ENCODE peak calls at places on chromosomes 13 and 19, in ten cellular contexts. One of them, this sample, is unnamed.

GRCh38 chr13:50518791-50519201 is 324.7 kb downstream of the DLEU7 start:
- DNase-seq in AG04450: peak
- DNase-seq in brain microvascular endothelial cell: no peak
- DNase-seq in epithelial cell of esophagus: no peak
- DNase-seq in stimulated activated CD4-positive, alpha-beta T cell treated with anti-CD3 and anti-CD28 coated beads, Interleukin-15, amount 100 ng/mL, for 1 hour: no peak
- DNase-seq in NCI-H1092: no peak
- DNase-seq in CMK: no peak
- DNase-seq in CD4-positive, CD25-positive, alpha-beta regulatory T cell: no peak
- DNase-seq in cerebellum: no peak
- DNase-seq in NCI-H345: no peak
- DNase-seq in this sample: peak

GRCh38 chr13:102678339-102679122 is 16.3 kb downstream of the METTL21C start:
- DNase-seq in brain microvascular endothelial cell: no peak
- DNase-seq in AG04450: no peak
- DNase-seq in stimulated activated CD4-positive, alpha-beta T cell treated with anti-CD3 and anti-CD28 coated beads, Interleukin-15, amount 100 ng/mL, for 1 hour: no peak
- DNase-seq in NCI-H345: no peak
- DNase-seq in CD4-positive, CD25-positive, alpha-beta regulatory T cell: no peak
- DNase-seq in CMK: no peak
- DNase-seq in epithelial cell of esophagus: no peak
- DNase-seq in NCI-H1092: no peak
- DNase-seq in cerebellum: no peak
- DNase-seq in this sample: no peak

GRCh38 chr19:18969953-18970659 is 29.1 kb upstream of the HOMER3 start:
- DNase-seq in stimulated activated CD4-positive, alpha-beta T cell treated with anti-CD3 and anti-CD28 coated beads, Interleukin-15, amount 100 ng/mL, for 1 hour: no peak
- DNase-seq in epithelial cell of esophagus: peak
- DNase-seq in NCI-H1092: no peak
- DNase-seq in AG04450: no peak
- DNase-seq in CMK: no peak
- DNase-seq in CD4-positive, CD25-positive, alpha-beta regulatory T cell: no peak
- DNase-seq in brain microvascular endothelial cell: no peak
- DNase-seq in NCI-H345: no peak
- DNase-seq in cerebellum: no peak
- DNase-seq in this sample: no peak

GRCh38 chr13:31699650-31700049 is 39.7 kb upstream of the RXFP2 start:
- DNase-seq in AG04450: no peak
- DNase-seq in NCI-H345: no peak
- DNase-seq in CD4-positive, CD25-positive, alpha-beta regulatory T cell: no peak
- DNase-seq in epithelial cell of esophagus: no peak
- DNase-seq in stimulated activated CD4-positive, alpha-beta T cell treated with anti-CD3 and anti-CD28 coated beads, Interleukin-15, amount 100 ng/mL, for 1 hour: no peak
- DNase-seq in cerebellum: no peak
- DNase-seq in brain microvascular endothelial cell: no peak
- DNase-seq in CMK: no peak
- DNase-seq in NCI-H1092: no peak
- DNase-seq in this sample: no peak

GRCh38 chr19:3146677-3147100 is 10.9 kb downstream of the GNA15 start:
- DNase-seq in cerebellum: no peak
- DNase-seq in NCI-H1092: no peak
- DNase-seq in CMK: no peak
- DNase-seq in brain microvascular endothelial cell: no peak
- DNase-seq in NCI-H345: no peak
- DNase-seq in CD4-positive, CD25-positive, alpha-beta regulatory T cell: peak
- DNase-seq in stimulated activated CD4-positive, alpha-beta T cell treated with anti-CD3 and anti-CD28 coated beads, Interleukin-15, amount 100 ng/mL, for 1 hour: peak
- DNase-seq in AG04450: no peak
- DNase-seq in epithelial cell of esophagus: no peak
- DNase-seq in this sample: no peak

GRCh38 chr13:91305652-91306051 is 41.8 kb upstream of the MIR17HG start:
- DNase-seq in CMK: no peak
- DNase-seq in AG04450: no peak
- DNase-seq in NCI-H345: no peak
- DNase-seq in brain microvascular endothelial cell: no peak
- DNase-seq in cerebellum: no peak
- DNase-seq in NCI-H1092: no peak
- DNase-seq in CD4-positive, CD25-positive, alpha-beta regulatory T cell: no peak
- DNase-seq in epithelial cell of esophagus: no peak
- DNase-seq in stimulated activated CD4-positive, alpha-beta T cell treated with anti-CD3 and anti-CD28 coated beads, Interleukin-15, amount 100 ng/mL, for 1 hour: no peak
- DNase-seq in this sample: no peak

GRCh38 chr19:46491975-46492682 is 3.5 kb downstream of the PNMA8B start:
- DNase-seq in cerebellum: no peak
- DNase-seq in CMK: no peak
- DNase-seq in AG04450: no peak
- DNase-seq in epithelial cell of esophagus: no peak
- DNase-seq in brain microvascular endothelial cell: no peak
- DNase-seq in stimulated activated CD4-positive, alpha-beta T cell treated with anti-CD3 and anti-CD28 coated beads, Interleukin-15, amount 100 ng/mL, for 1 hour: no peak
- DNase-seq in NCI-H1092: no peak
- DNase-seq in NCI-H345: no peak
- DNase-seq in CD4-positive, CD25-positive, alpha-beta regulatory T cell: no peak
- DNase-seq in this sample: no peak

GRCh38 chr13:25654332-25654731 is 282.6 kb downstream of the ATP8A2 start:
- DNase-seq in stimulated activated CD4-positive, alpha-beta T cell treated with anti-CD3 and anti-CD28 coated beads, Interleukin-15, amount 100 ng/mL, for 1 hour: no peak
- DNase-seq in cerebellum: no peak
- DNase-seq in brain microvascular endothelial cell: no peak
- DNase-seq in NCI-H1092: no peak
- DNase-seq in AG04450: no peak
- DNase-seq in epithelial cell of esophagus: peak
- DNase-seq in CMK: no peak
- DNase-seq in NCI-H345: no peak
- DNase-seq in CD4-positive, CD25-positive, alpha-beta regulatory T cell: no peak
- DNase-seq in this sample: no peak

GRCh38 chr19:11480081-11480926 is 542 bp downstream of the ELAVL3 start:
- DNase-seq in brain microvascular endothelial cell: no peak
- DNase-seq in NCI-H345: no peak
- DNase-seq in stimulated activated CD4-positive, alpha-beta T cell treated with anti-CD3 and anti-CD28 coated beads, Interleukin-15, amount 100 ng/mL, for 1 hour: no peak
- DNase-seq in NCI-H1092: peak
- DNase-seq in epithelial cell of esophagus: no peak
- DNase-seq in CD4-positive, CD25-positive, alpha-beta regulatory T cell: no peak
- DNase-seq in cerebellum: no peak
- DNase-seq in AG04450: no peak
- DNase-seq in CMK: no peak
- DNase-seq in this sample: no peak

GRCh38 chr13:113124211-113125025 is 1.8 kb downstream of the F10 start:
- DNase-seq in CMK: no peak
- DNase-seq in AG04450: no peak
- DNase-seq in epithelial cell of esophagus: no peak
- DNase-seq in NCI-H345: no peak
- DNase-seq in brain microvascular endothelial cell: no peak
- DNase-seq in cerebellum: no peak
- DNase-seq in NCI-H1092: no peak
- DNase-seq in CD4-positive, CD25-positive, alpha-beta regulatory T cell: no peak
- DNase-seq in stimulated activated CD4-positive, alpha-beta T cell treated with anti-CD3 and anti-CD28 coated beads, Interleukin-15, amount 100 ng/mL, for 1 hour: no peak
- DNase-seq in this sample: no peak

GRCh38 chr19:47063874-47064273 is 15.4 kb upstream of the TMEM160 start:
- DNase-seq in stimulated activated CD4-positive, alpha-beta T cell treated with anti-CD3 and anti-CD28 coated beads, Interleukin-15, amount 100 ng/mL, for 1 hour: no peak
- DNase-seq in AG04450: no peak
- DNase-seq in CMK: no peak
- DNase-seq in CD4-positive, CD25-positive, alpha-beta regulatory T cell: no peak
- DNase-seq in brain microvascular endothelial cell: no peak
- DNase-seq in NCI-H1092: no peak
- DNase-seq in cerebellum: no peak
- DNase-seq in NCI-H345: no peak
- DNase-seq in epithelial cell of esophagus: no peak
- DNase-seq in this sample: no peak

GRCh38 chr19:36686365-36687213 is 823 bp upstream of the ZNF567 start:
- DNase-seq in AG04450: no peak
- DNase-seq in NCI-H1092: peak
- DNase-seq in NCI-H345: peak
- DNase-seq in CMK: no peak
- DNase-seq in epithelial cell of esophagus: peak
- DNase-seq in CD4-positive, CD25-positive, alpha-beta regulatory T cell: no peak
- DNase-seq in brain microvascular endothelial cell: peak
- DNase-seq in cerebellum: peak
- DNase-seq in stimulated activated CD4-positive, alpha-beta T cell treated with anti-CD3 and anti-CD28 coated beads, Interleukin-15, amount 100 ng/mL, for 1 hour: no peak
- DNase-seq in this sample: peak

GRCh38 chr19:44649578-44650145 is 6.0 kb downstream of the PVR start:
- DNase-seq in brain microvascular endothelial cell: no peak
- DNase-seq in AG04450: no peak
- DNase-seq in cerebellum: no peak
- DNase-seq in NCI-H1092: no peak
- DNase-seq in NCI-H345: no peak
- DNase-seq in CMK: no peak
- DNase-seq in stimulated activated CD4-positive, alpha-beta T cell treated with anti-CD3 and anti-CD28 coated beads, Interleukin-15, amount 100 ng/mL, for 1 hour: no peak
- DNase-seq in epithelial cell of esophagus: no peak
- DNase-seq in CD4-positive, CD25-positive, alpha-beta regulatory T cell: no peak
- DNase-seq in this sample: no peak

GRCh38 chr13:72253754-72254153 is 386.8 kb upstream of the DACH1 start:
- DNase-seq in epithelial cell of esophagus: peak
- DNase-seq in NCI-H345: no peak
- DNase-seq in cerebellum: no peak
- DNase-seq in NCI-H1092: no peak
- DNase-seq in CMK: no peak
- DNase-seq in stimulated activated CD4-positive, alpha-beta T cell treated with anti-CD3 and anti-CD28 coated beads, Interleukin-15, amount 100 ng/mL, for 1 hour: no peak
- DNase-seq in brain microvascular endothelial cell: no peak
- DNase-seq in AG04450: no peak
- DNase-seq in CD4-positive, CD25-positive, alpha-beta regulatory T cell: no peak
- DNase-seq in this sample: no peak

GRCh38 chr19:10219678-10220077 is 11.5 kb downstream of the S1PR2 start:
- DNase-seq in NCI-H345: no peak
- DNase-seq in stimulated activated CD4-positive, alpha-beta T cell treated with anti-CD3 and anti-CD28 coated beads, Interleukin-15, amount 100 ng/mL, for 1 hour: no peak
- DNase-seq in CMK: no peak
- DNase-seq in AG04450: peak
- DNase-seq in brain microvascular endothelial cell: peak
- DNase-seq in cerebellum: no peak
- DNase-seq in epithelial cell of esophagus: peak
- DNase-seq in CD4-positive, CD25-positive, alpha-beta regulatory T cell: peak
- DNase-seq in NCI-H1092: no peak
- DNase-seq in this sample: no peak

GRCh38 chr19:39941615-39942507 is 7.4 kb upstream of the FCGBP start:
- DNase-seq in epithelial cell of esophagus: peak
- DNase-seq in cerebellum: no peak
- DNase-seq in NCI-H345: no peak
- DNase-seq in AG04450: no peak
- DNase-seq in brain microvascular endothelial cell: peak
- DNase-seq in stimulated activated CD4-positive, alpha-beta T cell treated with anti-CD3 and anti-CD28 coated beads, Interleukin-15, amount 100 ng/mL, for 1 hour: peak
- DNase-seq in CD4-positive, CD25-positive, alpha-beta regulatory T cell: peak
- DNase-seq in CMK: peak
- DNase-seq in NCI-H1092: no peak
- DNase-seq in this sample: peak

GRCh38 chr13:94210826-94211225 is 268.7 kb downstream of the DCT start:
- DNase-seq in NCI-H1092: no peak
- DNase-seq in stimulated activated CD4-positive, alpha-beta T cell treated with anti-CD3 and anti-CD28 coated beads, Interleukin-15, amount 100 ng/mL, for 1 hour: no peak
- DNase-seq in AG04450: no peak
- DNase-seq in NCI-H345: no peak
- DNase-seq in epithelial cell of esophagus: no peak
- DNase-seq in CMK: no peak
- DNase-seq in CD4-positive, CD25-positive, alpha-beta regulatory T cell: no peak
- DNase-seq in brain microvascular endothelial cell: no peak
- DNase-seq in cerebellum: no peak
- DNase-seq in this sample: no peak

GRCh38 chr19:11264452-11265176 is 2.3 kb upstream of the DOCK6 start:
- DNase-seq in NCI-H1092: no peak
- DNase-seq in cerebellum: no peak
- DNase-seq in brain microvascular endothelial cell: no peak
- DNase-seq in CMK: no peak
- DNase-seq in NCI-H345: no peak
- DNase-seq in stimulated activated CD4-positive, alpha-beta T cell treated with anti-CD3 and anti-CD28 coated beads, Interleukin-15, amount 100 ng/mL, for 1 hour: no peak
- DNase-seq in AG04450: no peak
- DNase-seq in epithelial cell of esophagus: peak
- DNase-seq in CD4-positive, CD25-positive, alpha-beta regulatory T cell: no peak
- DNase-seq in this sample: no peak

GRCh38 chr19:14383556-14383897 is 2.3 kb downstream of the ADGRE5 start:
- DNase-seq in brain microvascular endothelial cell: no peak
- DNase-seq in NCI-H345: no peak
- DNase-seq in epithelial cell of esophagus: no peak
- DNase-seq in stimulated activated CD4-positive, alpha-beta T cell treated with anti-CD3 and anti-CD28 coated beads, Interleukin-15, amount 100 ng/mL, for 1 hour: no peak
- DNase-seq in AG04450: no peak
- DNase-seq in CMK: no peak
- DNase-seq in NCI-H1092: no peak
- DNase-seq in CD4-positive, CD25-positive, alpha-beta regulatory T cell: no peak
- DNase-seq in cerebellum: no peak
- DNase-seq in this sample: peak

GRCh38 chr13:100039740-100040139 is 49.2 kb upstream of the PCCA start:
- DNase-seq in CD4-positive, CD25-positive, alpha-beta regulatory T cell: no peak
- DNase-seq in CMK: no peak
- DNase-seq in NCI-H345: peak
- DNase-seq in epithelial cell of esophagus: peak
- DNase-seq in stimulated activated CD4-positive, alpha-beta T cell treated with anti-CD3 and anti-CD28 coated beads, Interleukin-15, amount 100 ng/mL, for 1 hour: no peak
- DNase-seq in AG04450: no peak
- DNase-seq in cerebellum: no peak
- DNase-seq in brain microvascular endothelial cell: peak
- DNase-seq in NCI-H1092: no peak
- DNase-seq in this sample: peak

GRCh38 chr19:5165697-5166019 is 175.0 kb downstream of the PTPRS start:
- DNase-seq in NCI-H1092: no peak
- DNase-seq in NCI-H345: no peak
- DNase-seq in brain microvascular endothelial cell: no peak
- DNase-seq in cerebellum: no peak
- DNase-seq in epithelial cell of esophagus: no peak
- DNase-seq in stimulated activated CD4-positive, alpha-beta T cell treated with anti-CD3 and anti-CD28 coated beads, Interleukin-15, amount 100 ng/mL, for 1 hour: no peak
- DNase-seq in AG04450: no peak
- DNase-seq in CMK: peak
- DNase-seq in CD4-positive, CD25-positive, alpha-beta regulatory T cell: no peak
- DNase-seq in this sample: no peak

GRCh38 chr13:107867701-107868661 is 347.4 kb downstream of the LIG4 start:
- DNase-seq in brain microvascular endothelial cell: peak
- DNase-seq in stimulated activated CD4-positive, alpha-beta T cell treated with anti-CD3 and anti-CD28 coated beads, Interleukin-15, amount 100 ng/mL, for 1 hour: no peak
- DNase-seq in epithelial cell of esophagus: peak
- DNase-seq in CD4-positive, CD25-positive, alpha-beta regulatory T cell: no peak
- DNase-seq in NCI-H345: peak
- DNase-seq in CMK: no peak
- DNase-seq in NCI-H1092: peak
- DNase-seq in AG04450: no peak
- DNase-seq in cerebellum: peak
- DNase-seq in this sample: peak

GRCh38 chr19:51359294-51359693 is 6.9 kb downstream of the ETFB start:
- DNase-seq in stimulated activated CD4-positive, alpha-beta T cell treated with anti-CD3 and anti-CD28 coated beads, Interleukin-15, amount 100 ng/mL, for 1 hour: no peak
- DNase-seq in AG04450: peak
- DNase-seq in cerebellum: no peak
- DNase-seq in NCI-H1092: no peak
- DNase-seq in CMK: no peak
- DNase-seq in NCI-H345: no peak
- DNase-seq in brain microvascular endothelial cell: peak
- DNase-seq in epithelial cell of esophagus: peak
- DNase-seq in CD4-positive, CD25-positive, alpha-beta regulatory T cell: no peak
- DNase-seq in this sample: peak

GRCh38 chr19:6861683-6862286 is 25.6 kb upstream of the ADGRE1 start:
- DNase-seq in NCI-H1092: no peak
- DNase-seq in brain microvascular endothelial cell: no peak
- DNase-seq in AG04450: no peak
- DNase-seq in stimulated activated CD4-positive, alpha-beta T cell treated with anti-CD3 and anti-CD28 coated beads, Interleukin-15, amount 100 ng/mL, for 1 hour: no peak
- DNase-seq in NCI-H345: no peak
- DNase-seq in epithelial cell of esophagus: peak
- DNase-seq in cerebellum: no peak
- DNase-seq in CMK: no peak
- DNase-seq in CD4-positive, CD25-positive, alpha-beta regulatory T cell: no peak
- DNase-seq in this sample: no peak

GRCh38 chr13:90632184-90632583 is 715.3 kb upstream of the MIR17HG start:
- DNase-seq in CD4-positive, CD25-positive, alpha-beta regulatory T cell: no peak
- DNase-seq in NCI-H345: no peak
- DNase-seq in NCI-H1092: no peak
- DNase-seq in stimulated activated CD4-positive, alpha-beta T cell treated with anti-CD3 and anti-CD28 coated beads, Interleukin-15, amount 100 ng/mL, for 1 hour: no peak
- DNase-seq in brain microvascular endothelial cell: no peak
- DNase-seq in epithelial cell of esophagus: no peak
- DNase-seq in cerebellum: no peak
- DNase-seq in CMK: no peak
- DNase-seq in AG04450: no peak
- DNase-seq in this sample: no peak

GRCh38 chr19:54704928-54705327 is 19.3 kb upstream of the KIR3DL3 start:
- DNase-seq in NCI-H1092: no peak
- DNase-seq in brain microvascular endothelial cell: no peak
- DNase-seq in AG04450: no peak
- DNase-seq in NCI-H345: no peak
- DNase-seq in epithelial cell of esophagus: no peak
- DNase-seq in stimulated activated CD4-positive, alpha-beta T cell treated with anti-CD3 and anti-CD28 coated beads, Interleukin-15, amount 100 ng/mL, for 1 hour: no peak
- DNase-seq in CMK: no peak
- DNase-seq in CD4-positive, CD25-positive, alpha-beta regulatory T cell: no peak
- DNase-seq in cerebellum: no peak
- DNase-seq in this sample: no peak

GRCh38 chr19:12769689-12770088 is 5.7 kb downstream of the HOOK2 start:
- DNase-seq in CMK: no peak
- DNase-seq in cerebellum: no peak
- DNase-seq in epithelial cell of esophagus: peak
- DNase-seq in NCI-H1092: peak
- DNase-seq in NCI-H345: no peak
- DNase-seq in CD4-positive, CD25-positive, alpha-beta regulatory T cell: peak
- DNase-seq in brain microvascular endothelial cell: no peak
- DNase-seq in stimulated activated CD4-positive, alpha-beta T cell treated with anti-CD3 and anti-CD28 coated beads, Interleukin-15, amount 100 ng/mL, for 1 hour: no peak
- DNase-seq in AG04450: no peak
- DNase-seq in this sample: no peak

GRCh38 chr19:21022996-21023395 is 2.5 kb downstream of the ZNF430 start:
- DNase-seq in CMK: no peak
- DNase-seq in NCI-H1092: no peak
- DNase-seq in NCI-H345: no peak
- DNase-seq in brain microvascular endothelial cell: peak
- DNase-seq in CD4-positive, CD25-positive, alpha-beta regulatory T cell: no peak
- DNase-seq in stimulated activated CD4-positive, alpha-beta T cell treated with anti-CD3 and anti-CD28 coated beads, Interleukin-15, amount 100 ng/mL, for 1 hour: no peak
- DNase-seq in epithelial cell of esophagus: peak
- DNase-seq in AG04450: no peak
- DNase-seq in cerebellum: no peak
- DNase-seq in this sample: peak